ENCODE peak calls at places on chromosomes 2 and 18, in seven cellular contexts. X is NCI-H1092 treated with DMSO at 0.1 percent for 48 hours; E is GM20000; O is AML-193; G is activated T-cell treated with anti-CD3 and anti-CD28 coated beads, Interleukin-2, amount 50 U/mL, for 1 hour; U is LoVo; R is anterior cingulate cortex. Q is an unnamed sample.

GRCh38 chr2:193315428-193316091 is 1120.8 kb upstream of the TMEFF2 start:
- DNase-seq in X (no peak), E (no peak), O (no peak), G (no peak), U (no peak), R (no peak), Q (no peak)

GRCh38 chr2:56587456-56587855 is 403.7 kb downstream of the CCDC85A start:
- DNase-seq in X (no peak), E (no peak), O (no peak), G (no peak), U (no peak), R (no peak), Q (no peak)

GRCh38 chr2:237444026-237444425 is 30.1 kb upstream of the COL6A3 start:
- DNase-seq in X (no peak), E (no peak), O (no peak), G (no peak), U (no peak), R (no peak), Q (no peak)

GRCh38 chr2:44598731-44599529 is 237.2 kb downstream of the CAMKMT start:
- DNase-seq in X (no peak), E (no peak), O (no peak), G (no peak), U (no peak), R (no peak), Q (no peak)

GRCh38 chr2:18959952-18960717 is 370.8 kb upstream of the NT5C1B start:
- DNase-seq in X (no peak), E (no peak), O (peak), G (no peak), U (no peak), R (no peak), Q (no peak)

GRCh38 chr2:120929829-120930228 is 194.2 kb downstream of the GLI2 start:
- DNase-seq in X (no peak), E (no peak), O (no peak), G (no peak), U (no peak), R (no peak), Q (no peak)

GRCh38 chr2:200863655-200864205 is 728 bp downstream of the CLK1 start:
- DNase-seq in X (peak), E (no peak), O (peak), G (peak), U (no peak), R (no peak), Q (no peak)

GRCh38 chr18:48061781-48062570 is 131.5 kb upstream of the SMAD2 start:
- DNase-seq in X (no peak), E (no peak), O (no peak), G (no peak), U (no peak), R (no peak), Q (no peak)

GRCh38 chr2:158650646-158651357 is 144.3 kb upstream of the DAPL1 start:
- DNase-seq in X (no peak), E (no peak), O (no peak), G (no peak), U (no peak), R (no peak), Q (no peak)

GRCh38 chr18:74062037-74062436 is 85.6 kb downstream of the FBXO15 start:
- DNase-seq in X (no peak), E (no peak), O (no peak), G (no peak), U (no peak), R (no peak), Q (peak)

GRCh38 chr2:152925540-152926448 is 207.4 kb downstream of the ARL6IP6 start:
- DNase-seq in X (peak), E (peak), O (peak), G (no peak), U (peak), R (no peak), Q (peak)

GRCh38 chr2:46278952-46279351 is 18.3 kb upstream of the EPAS1 start:
- DNase-seq in X (no peak), E (no peak), O (no peak), G (no peak), U (no peak), R (no peak), Q (no peak)

GRCh38 chr18:2433366-2433765 is 137.9 kb downstream of the METTL4 start:
- DNase-seq in X (no peak), E (no peak), O (no peak), G (no peak), U (no peak), R (no peak), Q (no peak)

GRCh38 chr2:176161817-176162626 is 4.9 kb downstream of the HOXD3 start:
- DNase-seq in X (no peak), E (no peak), O (no peak), G (no peak), U (no peak), R (no peak), Q (no peak)

GRCh38 chr18:63158676-63159291 is 160.8 kb downstream of the BCL2 start:
- DNase-seq in X (no peak), E (no peak), O (no peak), G (no peak), U (no peak), R (no peak), Q (no peak)

GRCh38 chr2:94997981-94998920 is 27.3 kb upstream of the MAL start:
- DNase-seq in X (no peak), E (no peak), O (no peak), G (no peak), U (no peak), R (no peak), Q (no peak)

GRCh38 chr18:58878640-58879039 is 14.0 kb downstream of the ZNF532 start:
- DNase-seq in X (no peak), E (no peak), O (no peak), G (no peak), U (no peak), R (no peak), Q (no peak)

GRCh38 chr2:237886702-237887481 is 27.5 kb downstream of the RAMP1 start:
- DNase-seq in X (no peak), E (no peak), O (no peak), G (no peak), U (no peak), R (no peak), Q (no peak)

Q was measured in HepG2.